ENCODE peak calls at places on chromosomes 1 and 21, in ten cellular contexts. E, U, V, D, R, K, S, X, T and G are unnamed samples.

GRCh38 chr1:94020764-94021579 is 100.0 kb downstream of the ABCA4 start:
- DNase-seq in R (peak; percentile 78), E (peak; percentile 96), V (no peak), T (peak; percentile 70), U (no peak), X (peak; percentile 89), K (no peak), S (no peak), D (peak; percentile 41), G (peak; percentile 62)

GRCh38 chr21:21682172-21682571 is 684.0 kb downstream of the NCAM2 start:
- DNase-seq in E (peak; percentile 33), K (no peak), S (no peak), U (no peak), X (peak; percentile 23), D (peak; percentile 52), R (peak; percentile 31), V (no peak), T (no peak), G (peak; percentile 16)

GRCh38 chr1:114234408-114235119 is 80.9 kb upstream of the SYT6 start:
- DNase-seq in K (no peak), E (no peak), T (no peak), S (no peak), X (no peak), V (no peak), R (no peak), D (no peak), U (no peak), G (no peak)

GRCh38 chr21:38957575-38958340 is 152.0 kb downstream of the ETS2 start:
- DNase-seq in U (no peak), K (no peak), V (no peak), X (no peak), E (no peak), D (no peak), R (no peak), T (peak; percentile 50), S (no peak), G (no peak)

GRCh38 chr1:202162049-202162417 is 1.6 kb upstream of the PTPN7 start:
- DNase-seq in S (peak; percentile 97), T (no peak), E (no peak), D (no peak), R (no peak), X (no peak), V (peak; percentile 58), U (no peak), K (no peak), G (no peak)

GRCh38 chr1:41678141-41678878 is 193.8 kb upstream of the EDN2 start:
- DNase-seq in U (no peak), S (no peak), K (no peak), E (peak; percentile 45), R (peak; percentile 42), V (no peak), D (no peak), X (peak; percentile 63), T (peak; percentile 79), G (peak; percentile 59)

GRCh38 chr1:151166506-151166956 is 587 bp downstream of the SCNM1 start:
- DNase-seq in E (peak; percentile 59), T (peak; percentile 70), U (no peak), V (peak; percentile 32), R (no peak), S (no peak), D (peak; percentile 50), K (no peak), X (peak; percentile 71), G (peak; percentile 48)

GRCh38 chr1:184028854-184029623 is 8.5 kb downstream of the COLGALT2 start:
- DNase-seq in D (no peak), V (no peak), R (no peak), U (peak; percentile 53), X (no peak), K (no peak), T (no peak), S (no peak), E (no peak), G (peak; percentile 9)

GRCh38 chr1:221712776-221713431 is 29.0 kb downstream of the DUSP10 start:
- DNase-seq in T (no peak), E (no peak), R (no peak), D (peak; percentile 25), U (peak; percentile 47), V (no peak), S (no peak), K (no peak), X (no peak), G (no peak)

GRCh38 chr1:221509575-221510360 is 232.1 kb downstream of the DUSP10 start:
- DNase-seq in S (no peak), E (peak; percentile 38), U (no peak), X (no peak), D (no peak), T (no peak), V (no peak), K (no peak), R (no peak), G (peak; percentile 26)

GRCh38 chr1:218025454-218025853 is 259.6 kb upstream of the RRP15 start:
- DNase-seq in U (no peak), K (no peak), E (no peak), T (peak; percentile 79), V (no peak), R (peak; percentile 6), S (no peak), X (no peak), D (peak; percentile 99), G (peak; percentile 41)

GRCh38 chr1:53725238-53725689 is 13.7 kb downstream of the GLIS1 start:
- DNase-seq in S (no peak), R (no peak), K (no peak), U (no peak), E (no peak), X (peak; percentile 52), D (peak; percentile 17), V (no peak), T (peak; percentile 4), G (no peak)

DNA sequence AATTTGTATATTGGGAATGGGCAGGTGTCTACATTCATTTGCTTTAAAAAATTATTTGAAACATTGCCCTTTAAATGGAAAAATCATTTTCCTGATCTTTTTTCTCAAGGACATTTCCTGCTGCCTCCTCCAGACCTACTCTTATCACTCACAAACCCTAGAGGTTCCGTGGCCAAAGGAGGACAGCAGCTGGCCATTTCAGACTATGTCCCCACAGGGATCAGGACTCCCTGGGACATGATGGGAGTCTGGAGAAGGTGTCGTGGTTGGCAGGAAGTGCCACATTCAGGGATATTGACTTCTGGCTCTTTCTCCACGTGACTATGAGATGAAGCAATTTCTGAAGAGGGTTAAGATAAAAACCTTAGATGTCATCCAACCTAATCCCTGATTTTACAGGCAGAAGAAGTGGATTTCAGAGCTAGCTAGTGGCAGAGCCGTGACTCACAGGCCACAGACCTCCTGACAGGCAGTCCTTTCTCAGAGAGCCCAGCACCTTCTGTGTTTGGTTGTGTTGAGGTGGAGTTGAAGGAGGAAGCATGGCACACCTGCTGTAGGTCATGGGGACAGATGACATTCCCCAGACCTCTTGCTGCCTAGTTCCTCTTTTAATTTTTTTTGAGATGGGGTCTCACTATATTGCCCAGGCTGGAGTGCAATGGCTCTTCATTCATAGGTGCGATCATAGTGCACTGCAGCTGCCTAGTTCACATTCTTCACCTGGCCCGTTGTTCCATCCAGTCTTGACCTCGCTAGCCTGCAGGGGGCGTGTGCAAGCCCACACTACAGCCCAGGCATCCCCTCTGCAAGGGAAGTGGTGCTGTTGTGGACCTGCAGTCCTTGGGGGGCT is 25.5 kb upstream of the IL10 start:
- DNase-seq in E (peak; percentile 19), T (no peak), K (no peak), D (peak; percentile 40), R (no peak), U (no peak), S (no peak), V (peak; percentile 65), X (no peak), G (no peak)
- TF ChIP-seq CTCF in E (peak; percentile 47), T (peak; percentile 41), K (peak; percentile 8), D (peak; percentile 90), R (peak; percentile 43), U (peak; percentile 36), S (peak; percentile 29), V (peak; percentile 87), X (peak; percentile 60), G (peak; percentile 39)

GRCh38 chr1:21944261-21945074 is 7.4 kb upstream of the HSPG2 start:
- DNase-seq in R (no peak), U (no peak), V (no peak), S (no peak), E (peak; percentile 66), D (no peak), X (peak; percentile 50), T (no peak), K (no peak), G (peak; percentile 50)
- H3K4me3 ChIP-seq in R (no peak overlapping the region), U (no peak overlapping the region), V (no peak overlapping the region), S (no peak overlapping the region), E (no peak overlapping the region), D (no peak overlapping the region), X (no peak overlapping the region), T (no peak overlapping the region), K (no peak overlapping the region), G (no peak overlapping the region)

GRCh38 chr1:207261971-207262370 is 59.5 kb upstream of the CD55 start:
- DNase-seq in E (no peak), R (no peak), V (no peak), U (no peak), K (no peak), T (peak; percentile 4), D (peak; percentile 18), X (peak; percentile 36), S (no peak), G (peak; percentile 9)

GRCh38 chr1:207264663-207265270 is 56.7 kb upstream of the CD55 start:
- DNase-seq in X (no peak), E (no peak), T (no peak), K (no peak), D (no peak), S (no peak), U (no peak), V (no peak), R (no peak), G (no peak)

GRCh38 chr1:207256869-207257268 is 64.6 kb upstream of the CD55 start:
- DNase-seq in U (no peak), D (no peak), V (no peak), X (no peak), T (no peak), K (no peak), E (no peak), S (no peak), R (no peak), G (no peak)

GRCh38 chr1:207259391-207259790 is 62.1 kb upstream of the CD55 start:
- DNase-seq in R (no peak), D (peak; percentile 86), S (no peak), X (peak; percentile 61), U (no peak), E (peak; percentile 64), K (no peak), V (no peak), T (peak; percentile 29), G (peak; percentile 52)
- TF ChIP-seq CTCF in R (peak; percentile 55), D (peak; percentile 90), S (no peak), X (peak; percentile 58), U (peak; percentile 52), E (peak; percentile 70), K (no peak), V (no peak), T (peak; percentile 53), G (peak; percentile 57)

DNA sequence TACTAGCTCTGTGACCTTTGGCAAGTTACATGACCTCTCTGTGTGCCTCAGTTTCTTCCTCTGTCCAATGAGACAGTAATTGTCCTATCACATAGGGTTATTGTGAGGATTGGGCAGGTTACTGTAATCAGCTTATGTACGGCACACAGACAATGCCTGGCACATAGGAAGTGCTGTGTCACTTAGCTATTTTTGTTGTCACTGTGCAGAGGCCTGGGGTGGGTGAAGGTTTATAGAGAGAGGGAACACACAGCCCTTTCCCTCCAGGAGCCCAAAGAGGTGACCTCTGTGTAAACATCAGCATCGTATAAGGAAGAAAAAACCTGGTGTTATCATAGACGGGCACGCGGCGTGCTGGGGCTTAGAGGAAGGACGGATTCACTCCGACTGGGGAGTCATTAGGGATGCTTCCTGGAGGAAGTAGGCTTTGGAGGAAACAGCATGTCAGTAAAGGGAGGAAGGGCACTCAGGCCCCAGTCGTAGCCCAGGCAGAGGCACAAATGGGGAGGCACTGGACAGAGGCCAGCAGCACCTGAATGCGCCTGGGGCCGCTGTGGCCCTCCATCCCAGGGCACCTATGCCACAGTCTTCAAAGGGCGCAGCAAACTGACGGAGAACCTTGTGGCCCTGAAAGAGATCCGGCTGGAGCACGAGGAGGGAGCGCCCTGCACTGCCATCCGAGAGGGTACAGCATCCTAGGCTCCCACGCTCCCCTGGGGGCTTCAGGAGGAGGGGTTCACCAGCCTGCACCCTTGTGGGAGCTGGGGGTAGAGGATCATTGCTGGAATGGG is 21.2 kb downstream of the CDK18 start:
- DNase-seq in X (no peak), T (no peak), D (no peak), S (no peak), E (no peak), K (no peak), V (no peak), U (no peak), R (no peak), G (no peak)
- H3K4me3 ChIP-seq in X (no peak overlapping the region), T (no peak overlapping the region), D (no peak overlapping the region), S (no peak overlapping the region), E (no peak overlapping the region), K (no peak overlapping the region), V (no peak overlapping the region), U (no peak overlapping the region), R (no peak overlapping the region), G (no peak overlapping the region)